ENCODE peak calls at places on chromosome 14, in eight cellular contexts. V, R, H, W, T, B, A and G are unnamed samples.

GRCh38 chr14:70821916-70822705 is 12.8 kb upstream of the MAP3K9 start:
- DNase-seq in V (peak; percentile 35), R (peak; percentile 82), H (peak; percentile 52), W (peak; percentile 41), T (peak; percentile 30), B (peak; percentile 40), A (peak; percentile 51), G (peak; percentile 11)

GRCh38 chr14:62451221-62451620 is 594.0 kb downstream of the KCNH5 start:
- DNase-seq in V (no peak), R (no peak), H (no peak), W (no peak), T (no peak), B (no peak), A (no peak), G (no peak)

GRCh38 chr14:79732911-79733310 is 478.4 kb downstream of the DIO2 start:
- DNase-seq in V (peak; percentile 51), R (no peak), H (no peak), W (no peak), T (no peak), B (no peak), A (no peak), G (no peak)

GRCh38 chr14:55457496-55457895 is 17.1 kb upstream of the TBPL2 start:
- DNase-seq in V (no peak), R (no peak), H (no peak), W (no peak), T (no peak), B (no peak), A (no peak), G (no peak)

GRCh38 chr14:39491134-39491541 is 58.9 kb upstream of the FBXO33 start:
- DNase-seq in V (peak; percentile 52), R (no peak), H (peak; percentile 36), W (peak; percentile 60), T (peak; percentile 58), B (no peak), A (no peak), G (peak; percentile 5)

GRCh38 chr14:99524091-99524661 is 43.0 kb downstream of the CCNK start:
- DNase-seq in V (no peak), R (no peak), H (no peak), W (peak; percentile 22), T (peak; percentile 83), B (no peak), A (peak; percentile 18), G (no peak)

GRCh38 chr14:68548194-68549056 is 244.4 kb downstream of the ZFP36L1 start:
- DNase-seq in V (peak; percentile 98), R (peak; percentile 56), H (no peak), W (peak; percentile 97), T (peak; percentile 43), B (no peak), A (peak; percentile 90), G (no peak)

GRCh38 chr14:94362614-94363133 is 25.7 kb downstream of the SERPINA1 start:
- DNase-seq in V (no peak), R (no peak), H (no peak), W (no peak), T (no peak), B (no peak), A (no peak), G (no peak)

GRCh38 chr14:20934148-20934762 is 21.0 kb upstream of the RNASE2 start:
- DNase-seq in V (no peak), R (peak; percentile 94), H (peak; percentile 45), W (peak; percentile 9), T (no peak), B (peak; percentile 23), A (peak; percentile 20), G (no peak)

GRCh38 chr14:56271988-56272387 is 153.8 kb downstream of the PELI2 start:
- DNase-seq in V (peak; percentile 71), R (no peak), H (no peak), W (peak; percentile 55), T (no peak), B (no peak), A (no peak), G (no peak)

GRCh38 chr14:84024231-84024630 is 1505.7 kb upstream of the FLRT2 start:
- DNase-seq in V (no peak), R (no peak), H (no peak), W (no peak), T (no peak), B (no peak), A (no peak), G (no peak)

GRCh38 chr14:99257122-99257672 is 14.8 kb downstream of the BCL11B start:
- DNase-seq in V (no peak), R (no peak), H (no peak), W (no peak), T (no peak), B (no peak), A (no peak), G (no peak)

GRCh38 chr14:56570295-56570694 is 9.3 kb upstream of the TMEM260 start:
- DNase-seq in V (no peak), R (no peak), H (no peak), W (no peak), T (no peak), B (no peak), A (no peak), G (no peak)

GRCh38 chr14:94572637-94573303 is 8.5 kb upstream of the SERPINA5 start:
- DNase-seq in V (no peak), R (no peak), H (no peak), W (no peak), T (no peak), B (no peak), A (no peak), G (no peak)

GRCh38 chr14:90740081-90740480 is 76.1 kb downstream of the TTC7B start:
- DNase-seq in V (no peak), R (no peak), H (no peak), W (no peak), T (no peak), B (no peak), A (no peak), G (no peak)

GRCh38 chr14:89418976-89419375 is 1.9 kb upstream of the FOXN3 start:
- DNase-seq in V (no peak), R (no peak), H (no peak), W (no peak), T (no peak), B (no peak), A (no peak), G (peak; percentile 50)

GRCh38 chr14:103315368-103315911 is 18.6 kb upstream of the EIF5 start:
- DNase-seq in V (peak; percentile 74), R (no peak), H (no peak), W (no peak), T (no peak), B (no peak), A (no peak), G (peak; percentile 82)

GRCh38 chr14:51929156-51929555 is 60.2 kb upstream of the RTRAF start:
- DNase-seq in V (peak; percentile 76), R (no peak), H (no peak), W (no peak), T (no peak), B (no peak), A (no peak), G (no peak)